ENCODE peak calls at places on chromosomes 11 and 22, in five cellular contexts. V, B, A, C and T are unnamed samples.

GRCh38 chr11:112555491-112556364 is 295.1 kb upstream of the PLET1 start:
- DNase-seq in V (peak), B (peak), A (peak), C (peak), T (peak)

GRCh38 chr11:31477528-31478255 is 31.7 kb downstream of the IMMP1L start:
- DNase-seq in V (no peak), B (no peak), A (no peak), C (no peak), T (no peak)

GRCh38 chr11:97972731-97973130 is 1048.0 kb upstream of the CNTN5 start:
- DNase-seq in V (no peak), B (no peak), A (no peak), C (no peak), T (no peak)

GRCh38 chr11:130198292-130198691 is 38.7 kb downstream of the ST14 start:
- DNase-seq in V (no peak), B (no peak), A (no peak), C (no peak), T (no peak)

GRCh38 chr11:74443071-74443864 is 24.1 kb downstream of the KCNE3 start:
- DNase-seq in V (no peak), B (no peak), A (no peak), C (no peak), T (no peak)

GRCh38 chr22:22123118-22123959 is 121.2 kb upstream of the VPREB1 start:
- DNase-seq in V (no peak), B (no peak), A (no peak), C (no peak), T (no peak)

GRCh38 chr22:22005945-22006595 is 23.5 kb upstream of the TOP3B start:
- DNase-seq in V (no peak), B (no peak), A (no peak), C (no peak), T (no peak)

GRCh38 chr11:62338218-62338617 is 970 bp downstream of the ASRGL1 start:
- DNase-seq in V (no peak), B (no peak), A (no peak), C (no peak), T (no peak)

GRCh38 chr11:76233936-76234703 is 27.8 kb upstream of the WNT11 start:
- DNase-seq in V (peak), B (no peak), A (no peak), C (peak), T (peak)

GRCh38 chr22:38106814-38107578 is 3.5 kb downstream of the BAIAP2L2 start:
- DNase-seq in V (no peak), B (no peak), A (no peak), C (no peak), T (peak)

GRCh38 chr11:83092488-83093384 is 21.0 kb upstream of the RAB30 start:
- DNase-seq in V (peak), B (no peak), A (no peak), C (no peak), T (peak)

GRCh38 chr11:1888811-1889526 is 2.7 kb downstream of the PRR33 start:
- DNase-seq in V (no peak), B (no peak), A (no peak), C (no peak), T (no peak)

GRCh38 chr11:111283945-111284481 is 14.3 kb upstream of the POU2AF3 start:
- DNase-seq in V (peak), B (no peak), A (no peak), C (peak), T (peak)

GRCh38 chr11:76672431-76673163 is 2.0 kb upstream of the LRRC32 start:
- DNase-seq in V (no peak), B (no peak), A (no peak), C (no peak), T (no peak)

GRCh38 chr11:19915808-19916207 is 203.2 kb downstream of the NAV2 start:
- DNase-seq in V (no peak), B (no peak), A (no peak), C (no peak), T (no peak)

GRCh38 chr22:49210606-49211005 is 617.1 kb downstream of the BRD1 start:
- DNase-seq in V (no peak), B (no peak), A (no peak), C (peak), T (no peak)

GRCh38 chr11:125338435-125338834 is 157.6 kb downstream of the FEZ1 start:
- DNase-seq in V (no peak), B (no peak), A (no peak), C (no peak), T (no peak)
- H3K14ac ChIP-seq in V (no peak), B (no peak), A (no peak), C (no peak), T (no peak)

GRCh38 chr22:35683560-35683959 is 34.1 kb upstream of the APOL5 start:
- DNase-seq in V (no peak), B (no peak), A (no peak), C (no peak), T (no peak)
- H2BK12ac ChIP-seq in V (no peak), B (no peak), A (no peak), C (no peak), T (no peak)

DNA sequence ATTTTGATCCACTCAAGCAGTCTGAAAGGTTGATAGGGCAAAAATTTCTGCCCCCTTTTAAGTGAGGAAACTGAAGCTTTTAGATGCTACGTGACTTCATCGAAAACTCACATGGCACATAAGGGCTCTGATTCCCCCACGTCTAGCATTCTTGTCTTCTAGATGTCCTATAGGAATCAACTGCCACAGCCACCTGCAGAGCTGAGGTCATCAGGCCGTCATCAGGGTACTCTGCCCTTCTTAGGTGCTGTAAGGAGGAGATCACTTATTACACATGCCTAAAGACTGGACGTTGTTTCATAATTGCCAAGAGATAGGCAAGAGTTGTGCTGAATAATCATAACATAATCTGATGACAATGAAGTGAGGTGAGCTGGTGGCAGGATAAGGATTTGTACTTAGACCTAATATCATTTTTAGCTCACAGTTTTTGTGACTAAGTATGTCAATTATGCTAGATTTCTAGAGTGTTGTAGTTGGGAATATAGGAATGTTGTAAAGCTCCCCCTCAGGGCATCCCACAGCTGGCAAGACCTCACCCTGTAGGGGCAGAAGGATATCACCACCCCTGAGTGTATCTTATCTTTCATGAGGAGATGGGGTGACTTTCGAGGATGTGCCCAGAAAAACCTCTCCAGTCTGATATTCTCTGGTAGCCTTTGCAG is 349.4 kb downstream of the METTL15 start:
- DNase-seq in V (no peak), B (no peak), A (no peak), C (no peak), T (peak)
- H3K14ac ChIP-seq in V (no peak), B (no peak), A (no peak), C (no peak), T (no peak)

GRCh38 chr22:36359172-36359973 is 28.4 kb downstream of the MYH9 start:
- DNase-seq in V (no peak), B (no peak), A (no peak), C (no peak), T (no peak)
- H2BK12ac ChIP-seq in V (no peak), B (peak), A (peak), C (no peak), T (peak)

DNA sequence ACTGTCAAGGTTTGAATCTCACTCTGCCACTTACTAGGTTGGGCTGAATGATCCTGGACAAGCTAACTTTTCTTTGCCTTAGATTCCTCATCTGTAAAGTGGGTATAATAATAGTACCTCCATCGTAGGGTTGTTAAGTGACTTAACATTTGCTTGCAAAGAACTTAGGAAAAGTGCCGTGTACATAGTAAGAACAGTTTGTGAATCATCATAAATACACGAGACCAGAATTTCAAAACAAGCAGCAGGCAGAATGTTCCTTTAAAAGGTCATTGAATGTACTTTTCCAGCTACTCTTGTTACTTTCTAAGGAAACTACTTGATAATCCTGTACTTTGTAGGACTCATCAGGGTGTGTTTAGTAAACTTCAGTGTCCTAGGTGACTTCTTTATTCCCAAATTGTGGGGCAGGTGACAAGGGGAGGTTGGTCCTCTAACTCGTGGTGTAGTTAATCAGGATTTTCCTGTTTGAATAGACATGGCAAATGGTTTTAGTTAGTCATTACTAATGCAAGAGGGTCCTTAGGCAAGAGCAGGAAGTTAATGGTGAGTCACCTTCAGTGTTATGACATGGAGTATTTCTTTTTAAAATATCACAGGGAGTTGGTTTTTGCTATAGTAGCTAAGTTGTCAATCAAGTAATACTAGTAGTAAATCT is 67.9 kb downstream of the YAP1 start:
- DNase-seq in V (peak), B (no peak), A (no peak), C (no peak), T (peak)
- H3K14ac ChIP-seq in V (no peak), B (no peak), A (no peak), C (no peak), T (no peak)

GRCh38 chr22:25815561-25815960 is 73.6 kb downstream of the MYO18B start:
- DNase-seq in V (no peak), B (no peak), A (no peak), C (no peak), T (no peak)

GRCh38 chr22:25818541-25818940 is 76.6 kb downstream of the MYO18B start:
- DNase-seq in V (no peak), B (no peak), A (no peak), C (no peak), T (no peak)

GRCh38 chr22:25816522-25817059 is 74.6 kb downstream of the MYO18B start:
- DNase-seq in V (no peak), B (no peak), A (no peak), C (no peak), T (no peak)

GRCh38 chr22:25814685-25815084 is 72.7 kb downstream of the MYO18B start:
- DNase-seq in V (no peak), B (no peak), A (no peak), C (no peak), T (no peak)

DNA sequence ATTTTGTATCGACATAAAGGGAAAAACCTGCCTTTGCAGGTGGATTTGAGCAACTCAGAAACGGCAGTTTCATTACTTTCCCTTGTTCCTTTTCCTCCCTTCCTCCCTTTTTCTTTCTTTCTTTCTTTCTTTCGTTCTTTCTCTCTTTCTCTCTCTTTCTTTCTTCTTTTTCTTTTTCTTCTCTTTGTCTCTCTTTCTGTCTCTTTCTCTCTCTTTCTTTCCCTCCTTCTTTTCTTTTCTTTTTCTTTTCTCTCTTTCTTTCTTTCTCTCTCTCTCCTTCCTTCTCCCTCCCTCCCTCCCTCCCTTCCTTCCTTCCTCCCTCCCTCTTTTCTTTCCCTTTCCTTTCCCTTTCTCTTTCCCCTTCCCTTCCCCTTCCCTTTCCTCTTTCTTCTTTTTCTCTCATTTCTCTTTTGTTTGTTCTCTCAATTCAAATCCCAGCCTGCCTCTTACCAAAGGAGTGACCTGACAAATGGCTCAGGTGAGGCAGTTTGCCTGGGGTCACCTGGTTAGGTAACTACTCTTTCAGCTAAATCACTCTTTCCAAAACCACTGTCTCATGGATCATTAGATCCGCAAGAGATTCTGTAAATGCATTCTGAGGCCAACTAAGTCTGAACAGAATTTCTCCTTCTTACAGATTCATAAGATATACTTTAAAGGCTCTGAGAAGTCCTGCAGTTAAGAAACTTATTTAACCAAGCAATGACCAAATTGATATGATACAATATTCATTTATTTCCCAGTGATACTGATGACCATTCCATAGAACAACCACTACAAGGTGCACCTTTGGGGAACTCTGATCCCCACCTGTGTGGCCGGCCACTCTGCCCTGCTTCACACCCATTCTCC is 75.3 kb downstream of the MYO18B start:
- DNase-seq in V (no peak), B (no peak), A (no peak), C (no peak), T (no peak)
- H2BK12ac ChIP-seq in V (no peak), B (no peak), A (no peak), C (no peak), T (no peak)